ENCODE peak calls at places on chromosome 9, in six cellular contexts. T is suprapubic skin, S is transverse colon, L is H1, B is dorsolateral prefrontal cortex, N is uterus. O is an unnamed sample.

GRCh38 chr9:87601175-87601574 is 103.5 kb downstream of the DAPK1 start:
- DNase-seq in S (peak), T (no peak), N (no peak), L (no peak), B (no peak), O (no peak)

GRCh38 chr9:127523312-127523851 is 72.1 kb downstream of the LRSAM1 start:
- DNase-seq in L (peak), B (no peak), N (no peak), T (no peak), S (no peak), O (no peak)

GRCh38 chr9:87464992-87465378 is 32.7 kb upstream of the DAPK1 start:
- DNase-seq in T (no peak), B (no peak), S (no peak), N (no peak), L (no peak), O (no peak)

GRCh38 chr9:90578116-90578815 is 64.4 kb downstream of the DIRAS2 start:
- DNase-seq in L (no peak), B (no peak), T (no peak), S (no peak), N (no peak), O (no peak)

GRCh38 chr9:126724226-126724625 is 80.6 kb upstream of the ZBTB43 start:
- DNase-seq in N (no peak), T (no peak), S (no peak), L (no peak), B (no peak), O (no peak)

GRCh38 chr9:120524038-120524437 is 55.9 kb downstream of the CDK5RAP2 start:
- DNase-seq in T (no peak), B (no peak), N (no peak), S (no peak), L (no peak), O (no peak)

GRCh38 chr9:70413427-70413797 is 1.0 kb downstream of the KLF9 start:
- DNase-seq in S (no peak), N (no peak), T (no peak), L (no peak), B (peak), O (no peak)

GRCh38 chr9:126327016-126327749 is 554 bp downstream of the MVB12B start:
- DNase-seq in N (peak), L (peak), T (no peak), B (no peak), S (no peak), O (peak)

GRCh38 chr9:129570450-129571297 is 50.2 kb downstream of the C9orf50 start:
- DNase-seq in L (peak), B (peak), T (peak), S (peak), N (peak), O (no peak)

GRCh38 chr9:86667307-86667706 is 280.0 kb downstream of the GAS1 start:
- DNase-seq in N (no peak), B (no peak), L (no peak), T (no peak), S (no peak), O (no peak)

GRCh38 chr9:70055867-70056266 is 12.2 kb downstream of the MAMDC2 start:
- DNase-seq in S (no peak), T (no peak), L (no peak), N (no peak), B (no peak), O (no peak)

GRCh38 chr9:130352586-130353285 is 87.2 kb downstream of the HMCN2 start:
- DNase-seq in T (no peak), B (no peak), S (no peak), N (no peak), L (no peak), O (no peak)

GRCh38 chr9:26951794-26952193 is 4.4 kb upstream of the IFT74 start:
- DNase-seq in T (no peak), L (no peak), N (no peak), B (no peak), S (no peak), O (no peak)

GRCh38 chr9:13109781-13110180 is 169.7 kb downstream of the MPDZ start:
- DNase-seq in T (no peak), N (no peak), L (no peak), B (no peak), S (no peak), O (no peak)

GRCh38 chr9:14339746-14340145 is 25.8 kb upstream of the NFIB start:
- DNase-seq in N (no peak), L (no peak), B (no peak), S (no peak), T (no peak), O (no peak)

GRCh38 chr9:21904371-21904770 is 89.8 kb downstream of the CDKN2A start:
- DNase-seq in B (no peak), T (no peak), N (no peak), S (no peak), L (no peak), O (no peak)

GRCh38 chr9:115106001-115106400 is 12.0 kb downstream of the TNC start:
- DNase-seq in T (no peak), B (no peak), L (no peak), N (no peak), S (no peak), O (no peak)

GRCh38 chr9:92718086-92719001 is 46.3 kb downstream of the BICD2 start:
- DNase-seq in T (no peak), L (peak), N (no peak), B (no peak), S (no peak), O (no peak)

GRCh38 chr9:93325307-93326035 is 126.0 kb upstream of the FAM120A start:
- DNase-seq in L (no peak), T (no peak), N (no peak), S (no peak), B (no peak), O (no peak)

GRCh38 chr9:21395778-21396717 is 10.8 kb upstream of the IFNA2 start:
- DNase-seq in S (peak), T (peak), L (peak), N (peak), B (peak), O (no peak)

GRCh38 chr9:96022445-96023031 is 147.0 kb downstream of the ERCC6L2 start:
- DNase-seq in T (no peak), S (peak), N (no peak), B (peak), L (peak), O (no peak)

GRCh38 chr9:132168851-132169250 is 7.0 kb downstream of the NTNG2 start:
- DNase-seq in S (no peak), B (no peak), N (no peak), L (no peak), T (no peak), O (no peak)

GRCh38 chr9:18795947-18796705 is 236.9 kb downstream of the SAXO1 start:
- DNase-seq in N (no peak), L (no peak), S (no peak), T (no peak), B (no peak), O (peak)

GRCh38 chr9:96440671-96441199 is 9.2 kb upstream of the HABP4 start:
- DNase-seq in N (no peak), T (no peak), L (no peak), B (no peak), S (no peak), O (no peak)

GRCh38 chr9:83208065-83208850 is 145.3 kb upstream of the RASEF start:
- DNase-seq in N (no peak), L (no peak), B (no peak), T (no peak), S (no peak), O (no peak)

GRCh38 chr9:136847065-136847826 is 2.0 kb upstream of the PHPT1 start:
- DNase-seq in N (no peak), T (peak), L (peak), S (peak), B (no peak), O (no peak)

GRCh38 chr9:136499935-136500910 is 17.4 kb upstream of the SEC16A start:
- DNase-seq in L (no peak), B (no peak), S (no peak), N (no peak), T (no peak), O (no peak)

GRCh38 chr9:106892632-106893031 is 29.7 kb downstream of the ZNF462 start:
- DNase-seq in N (peak), L (no peak), S (peak), T (no peak), B (no peak), O (no peak)

GRCh38 chr9:115146581-115147021 is 28.6 kb upstream of the TNC start:
- DNase-seq in N (peak), B (no peak), S (no peak), T (no peak), L (no peak), O (no peak)

GRCh38 chr9:88979791-88980190 is 11.5 kb upstream of the S1PR3 start:
- DNase-seq in T (no peak), B (no peak), N (no peak), S (no peak), L (no peak), O (no peak)

GRCh38 chr9:122403381-122404002 is 32.7 kb downstream of the PTGS1 start:
- DNase-seq in T (no peak), B (no peak), N (no peak), S (no peak), L (no peak), O (no peak)

GRCh38 chr9:74277532-74277931 is 219.6 kb upstream of the RORB start:
- DNase-seq in S (no peak), N (no peak), B (no peak), T (no peak), L (no peak), O (no peak)

GRCh38 chr9:14075218-14075617 is 238.7 kb downstream of the NFIB start:
- DNase-seq in T (no peak), L (no peak), B (no peak), S (no peak), N (no peak), O (no peak)

GRCh38 chr9:113370806-113371325 is 5.9 kb downstream of the HDHD3 start:
- DNase-seq in B (no peak), T (no peak), L (no peak), S (no peak), N (no peak), O (no peak)

GRCh38 chr9:34486572-34486971 is 28.0 kb downstream of the DNAI1 start:
- DNase-seq in T (no peak), L (no peak), S (no peak), B (no peak), N (no peak), O (no peak)

GRCh38 chr9:14445946-14446345 is 132.0 kb upstream of the NFIB start:
- DNase-seq in L (no peak), B (no peak), S (no peak), N (no peak), T (no peak), O (no peak)

GRCh38 chr9:68721934-68722333 is 16.9 kb downstream of the PIP5K1B start:
- DNase-seq in N (no peak), T (no peak), B (no peak), S (no peak), L (no peak), O (no peak)
- H3K27ac ChIP-seq in N (no peak), T (no peak), B (no peak), S (no peak), L (no peak), O (no peak)

GRCh38 chr9:134324359-134325095 is 1.7 kb upstream of the RXRA start:
- DNase-seq in S (peak), N (no peak), B (no peak), T (peak), L (no peak), O (no peak)
- H3K27ac ChIP-seq in S (peak), N (peak), B (peak), T (peak), L (no peak), O (peak)

GRCh38 chr9:98834386-98834785 is 26.9 kb downstream of the GALNT12 start:
- DNase-seq in L (no peak), N (no peak), T (no peak), B (no peak), S (no peak), O (no peak)

GRCh38 chr9:98833090-98833956 is 25.9 kb downstream of the GALNT12 start:
- DNase-seq in S (no peak), B (no peak), T (no peak), L (no peak), N (no peak), O (no peak)

GRCh38 chr9:98832768-98833089 is 25.3 kb downstream of the GALNT12 start:
- DNase-seq in L (no peak), S (no peak), N (no peak), T (no peak), B (no peak), O (no peak)

GRCh38 chr9:98830554-98830953 is 23.1 kb downstream of the GALNT12 start:
- DNase-seq in S (no peak), T (no peak), N (no peak), B (no peak), L (no peak), O (no peak)

DNA sequence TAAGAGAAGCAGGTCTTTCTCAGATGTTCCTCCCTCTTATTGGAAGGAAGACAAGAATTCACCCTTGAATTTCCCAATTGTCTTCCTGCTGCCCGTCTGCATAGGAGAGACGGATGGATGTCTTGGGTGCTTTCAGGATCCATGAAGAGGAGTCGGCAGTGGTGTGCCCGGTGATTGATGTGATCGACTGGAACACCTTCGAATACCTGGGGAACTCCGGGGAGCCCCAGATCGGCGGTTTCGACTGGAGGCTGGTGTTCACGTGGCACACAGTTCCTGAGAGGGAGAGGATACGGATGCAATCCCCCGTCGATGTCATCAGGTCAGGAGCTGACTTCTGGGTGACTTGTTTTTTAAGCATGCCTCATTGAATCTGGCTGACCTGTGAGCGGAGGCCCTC is 24.2 kb downstream of the GALNT12 start:
- DNase-seq in B (no peak), T (no peak), N (no peak), S (no peak), L (no peak), O (no peak)
- H3K27ac ChIP-seq in B (no peak), T (no peak), N (no peak), S (no peak), L (no peak), O (no peak)

GRCh38 chr9:124415102-124415851 is at the start of gene PSMB7:
- DNase-seq in L (peak), B (peak), N (peak), S (peak), T (peak), O (peak)

GRCh38 chr9:124412228-124412575 is 3.0 kb downstream of the PSMB7 start:
- DNase-seq in L (no peak), N (no peak), B (no peak), S (no peak), T (no peak), O (no peak)

GRCh38 chr9:124411514-124412227 is 3.6 kb downstream of the PSMB7 start:
- DNase-seq in B (no peak), T (no peak), S (no peak), N (no peak), L (no peak), O (no peak)

GRCh38 chr9:124415852-124416484 is 726 bp upstream of the PSMB7 start:
- DNase-seq in N (no peak), B (no peak), S (no peak), L (no peak), T (no peak), O (no peak)

GRCh38 chr9:124414612-124415011 is 630 bp downstream of the PSMB7 start:
- DNase-seq in S (no peak), T (no peak), L (no peak), B (no peak), N (no peak), O (no peak)
- H3K27ac ChIP-seq in S (peak), T (peak), L (peak), B (no peak), N (peak), O (no peak)

O was measured in caudate nucleus.